ENCODE peak calls at places on chromosomes 5 and 9, in ten cellular contexts. U, H, R, N, K, F, Q, T, L and S are unnamed samples.

GRCh38 chr5:108634951-108635288 is 112.8 kb upstream of the FER start:
- DNase-seq in U (no peak), H (no peak), R (no peak), N (peak), K (no peak), F (no peak), Q (no peak), T (no peak), L (no peak), S (no peak)

GRCh38 chr9:135309763-135310125 is 169.8 kb upstream of the PPP1R26 start:
- DNase-seq in U (no peak), H (no peak), R (no peak), N (no peak), K (no peak), F (no peak), Q (no peak), T (no peak), L (no peak), S (no peak)

GRCh38 chr9:126528111-126528510 is 85.6 kb upstream of the LMX1B start:
- DNase-seq in U (no peak), H (no peak), R (no peak), N (no peak), K (no peak), F (no peak), Q (no peak), T (no peak), L (no peak), S (no peak)

GRCh38 chr5:82538339-82539034 is 260.3 kb upstream of the RPS23 start:
- DNase-seq in U (no peak), H (no peak), R (no peak), N (no peak), K (no peak), F (no peak), Q (no peak), T (no peak), L (no peak), S (no peak)

GRCh38 chr5:158910782-158911692 is 188.7 kb downstream of the EBF1 start:
- DNase-seq in U (no peak), H (no peak), R (no peak), N (peak), K (peak), F (no peak), Q (no peak), T (no peak), L (no peak), S (no peak)

GRCh38 chr5:172906436-172906835 is 52.8 kb upstream of the RPL26L1 start:
- DNase-seq in U (no peak), H (no peak), R (no peak), N (peak), K (no peak), F (no peak), Q (no peak), T (peak), L (no peak), S (no peak)

GRCh38 chr5:155726267-155726666 is 600.7 kb upstream of the SGCD start:
- DNase-seq in U (no peak), H (no peak), R (no peak), N (no peak), K (peak), F (no peak), Q (no peak), T (no peak), L (no peak), S (no peak)

GRCh38 chr5:176890455-176891330 is 8.5 kb downstream of the HK3 start:
- DNase-seq in U (peak), H (no peak), R (no peak), N (no peak), K (no peak), F (peak), Q (no peak), T (no peak), L (no peak), S (no peak)